ENCODE peak calls at places on chromosome 15, in seven cellular contexts. M is heart left ventricle, D is AG10803, S is cortex of kidney, A is COR-L47, G is EL, T is Calu3. H is an unnamed sample.
A peak's percentile ranks its signal among the peaks of the same experiment; 100 is the strongest.

GRCh38 chr15:70091649-70092461 is 5.9 kb downstream of the TLE3 start:
- DNase-seq in G (no peak), S (no peak), M (no peak), D (no peak), A (peak; percentile 23), T (peak; percentile 28), H (peak; percentile 18)

GRCh38 chr15:62799037-62799436 is 243.5 kb upstream of the TPM1 start:
- DNase-seq in G (no peak), S (no peak), M (no peak), D (no peak), A (no peak), T (no peak), H (no peak)

GRCh38 chr15:74129411-74130088 is 836 bp upstream of the ISLR2 start:
- DNase-seq in A (no peak), M (no peak), T (no peak), D (no peak), G (no peak), S (no peak), H (no peak)

GRCh38 chr15:29233566-29233965 is 36.1 kb downstream of the NSMCE3 start:
- DNase-seq in A (no peak), D (no peak), M (no peak), T (no peak), S (no peak), G (no peak), H (no peak)

GRCh38 chr15:89101302-89102191 is 13.3 kb downstream of the ABHD2 start:
- DNase-seq in A (no peak), G (peak; percentile 97), M (peak; percentile 89), S (no peak), T (peak; percentile 88), D (peak; percentile 96), H (no peak)

GRCh38 chr15:71251548-71252035 is 136.3 kb downstream of the THSD4 start:
- DNase-seq in A (no peak), G (peak; percentile 45), S (no peak), M (no peak), T (no peak), D (no peak), H (no peak)

GRCh38 chr15:55518641-55519040 is 10.6 kb upstream of the DNAAF4 start:
- DNase-seq in A (no peak), G (no peak), S (no peak), T (no peak), D (no peak), M (no peak), H (no peak)

GRCh38 chr15:31274496-31275330 is 51.9 kb upstream of the KLF13 start:
- DNase-seq in D (no peak), G (no peak), A (no peak), S (no peak), T (no peak), M (no peak), H (no peak)

GRCh38 chr15:93048426-93048721 is 40.6 kb downstream of the RGMA start:
- DNase-seq in T (no peak), G (no peak), D (no peak), S (no peak), A (no peak), M (no peak), H (no peak)

GRCh38 chr15:74610302-74610951 is 5.2 kb upstream of the CLK3 start:
- DNase-seq in T (no peak), D (no peak), S (no peak), G (no peak), A (no peak), M (peak; percentile 51), H (no peak)

GRCh38 chr15:48806151-48806550 is 4.7 kb downstream of the CEP152 start:
- DNase-seq in G (no peak), A (no peak), S (no peak), D (peak; percentile 57), T (no peak), M (peak; percentile 48), H (peak; percentile 49)

GRCh38 chr15:40379853-40380252 is 2.7 kb upstream of the KNSTRN start:
- DNase-seq in A (no peak), S (no peak), G (peak; percentile 95), T (peak; percentile 60), M (peak; percentile 80), D (peak; percentile 99), H (no peak)

GRCh38 chr15:101689901-101690300 is 34.4 kb downstream of the TARS3 start:
- DNase-seq in M (no peak), A (no peak), G (peak; percentile 68), D (no peak), S (no peak), T (no peak), H (no peak)

GRCh38 chr15:68687136-68687735 is 108.4 kb downstream of the CORO2B start:
- DNase-seq in T (no peak), A (no peak), G (no peak), S (no peak), D (no peak), M (no peak), H (no peak)

GRCh38 chr15:43225201-43225949 is 4.6 kb upstream of the EPB42 start:
- DNase-seq in D (peak; percentile 66), T (peak; percentile 40), G (peak; percentile 72), A (peak; percentile 60), M (no peak), S (no peak), H (peak; percentile 33)

GRCh38 chr15:92453611-92454010 is 59.9 kb downstream of the ST8SIA2 start:
- DNase-seq in T (no peak), D (no peak), A (no peak), G (no peak), M (no peak), S (no peak), H (no peak)

GRCh38 chr15:72058590-72058989 is 59.4 kb downstream of the MYO9A start:
- DNase-seq in A (no peak), G (no peak), T (no peak), M (no peak), S (no peak), D (no peak), H (no peak)